ENCODE peak calls at places on chromosome 13, in ten cellular contexts. J, D, A, P, U, K, B, Q, V and Y are unnamed samples.

GRCh38 chr13:108214511-108215383 is 589 bp downstream of the LIG4 start:
- DNase-seq in J (no peak), D (no peak), A (no peak), P (peak; percentile 81), U (peak; percentile 16), K (no peak), B (no peak), Q (peak; percentile 22), V (no peak), Y (no peak)

GRCh38 chr13:73722120-73722519 is 412.1 kb downstream of the KLF12 start:
- DNase-seq in J (no peak), D (peak; percentile 55), A (peak; percentile 23), P (no peak), U (no peak), K (no peak), B (no peak), Q (peak; percentile 17), V (no peak), Y (peak; percentile 50)

GRCh38 chr13:21014666-21015170 is 46.7 kb downstream of the LATS2 start:
- DNase-seq in J (no peak), D (peak; percentile 77), A (no peak), P (no peak), U (peak; percentile 43), K (no peak), B (no peak), Q (no peak), V (no peak), Y (peak; percentile 85)

GRCh38 chr13:43284162-43284561 is 260.8 kb downstream of the DNAJC15 start:
- DNase-seq in J (no peak), D (peak; percentile 86), A (no peak), P (no peak), U (no peak), K (no peak), B (no peak), Q (no peak), V (no peak), Y (peak; percentile 54)

GRCh38 chr13:19818223-19818842 is 35.6 kb upstream of the PSPC1 start:
- DNase-seq in J (no peak), D (no peak), A (peak; percentile 13), P (peak; percentile 5), U (no peak), K (peak; percentile 4), B (peak; percentile 16), Q (no peak), V (no peak), Y (peak; percentile 15)

GRCh38 chr13:98443329-98443728 is 133.6 kb downstream of the STK24 start:
- DNase-seq in J (no peak), D (peak; percentile 82), A (no peak), P (no peak), U (no peak), K (no peak), B (no peak), Q (no peak), V (no peak), Y (peak; percentile 72)

GRCh38 chr13:83386609-83387008 is 495.7 kb downstream of the SLITRK1 start:
- DNase-seq in J (no peak), D (peak; percentile 62), A (no peak), P (no peak), U (no peak), K (no peak), B (no peak), Q (no peak), V (no peak), Y (no peak)

GRCh38 chr13:75079226-75079625 is 402.7 kb downstream of the TBC1D4 start:
- DNase-seq in J (no peak), D (no peak), A (no peak), P (no peak), U (no peak), K (no peak), B (no peak), Q (no peak), V (no peak), Y (no peak)

GRCh38 chr13:29454931-29455481 is 140.5 kb downstream of the SLC7A1 start:
- DNase-seq in J (no peak), D (peak; percentile 49), A (no peak), P (no peak), U (no peak), K (no peak), B (peak; percentile 58), Q (peak; percentile 53), V (no peak), Y (peak; percentile 71)

GRCh38 chr13:111622051-111622531 is 301.6 kb downstream of the TEX29 start:
- DNase-seq in J (no peak), D (no peak), A (no peak), P (no peak), U (no peak), K (no peak), B (no peak), Q (no peak), V (no peak), Y (no peak)

GRCh38 chr13:21395953-21396352 is 63.1 kb downstream of the ZDHHC20 start:
- DNase-seq in J (peak; percentile 18), D (no peak), A (peak; percentile 44), P (no peak), U (no peak), K (no peak), B (no peak), Q (no peak), V (no peak), Y (no peak)

GRCh38 chr13:31009166-31009565 is 76.7 kb downstream of the TEX26 start:
- DNase-seq in J (no peak), D (no peak), A (no peak), P (no peak), U (no peak), K (no peak), B (no peak), Q (no peak), V (no peak), Y (peak; percentile 45)

GRCh38 chr13:101945435-101945834 is 456.4 kb downstream of the FGF14 start:
- DNase-seq in J (no peak), D (no peak), A (no peak), P (no peak), U (no peak), K (no peak), B (no peak), Q (no peak), V (no peak), Y (peak; percentile 3)

GRCh38 chr13:70964124-70964523 is 855.9 kb upstream of the KLHL1 start:
- DNase-seq in J (no peak), D (no peak), A (no peak), P (no peak), U (no peak), K (no peak), B (peak; percentile 57), Q (no peak), V (no peak), Y (no peak)

GRCh38 chr13:79346300-79346914 is 59.6 kb downstream of the RBM26 start:
- DNase-seq in J (no peak), D (no peak), A (no peak), P (no peak), U (no peak), K (no peak), B (no peak), Q (no peak), V (no peak), Y (no peak)

GRCh38 chr13:30829145-30829544 is 76.9 kb upstream of the MEDAG start:
- DNase-seq in J (no peak), D (peak; percentile 74), A (no peak), P (no peak), U (no peak), K (no peak), B (no peak), Q (no peak), V (no peak), Y (peak; percentile 84)

GRCh38 chr13:110245421-110245899 is 61.5 kb downstream of the COL4A1 start:
- DNase-seq in J (no peak), D (peak; percentile 70), A (no peak), P (no peak), U (peak; percentile 14), K (no peak), B (no peak), Q (no peak), V (no peak), Y (no peak)

GRCh38 chr13:99303863-99304521 is 3.2 kb downstream of the GPR183 start:
- DNase-seq in J (no peak), D (no peak), A (peak; percentile 56), P (no peak), U (no peak), K (no peak), B (no peak), Q (no peak), V (no peak), Y (peak; percentile 63)

GRCh38 chr13:41952749-41953148 is 8.2 kb downstream of the VWA8 start:
- DNase-seq in J (no peak), D (no peak), A (no peak), P (no peak), U (no peak), K (no peak), B (no peak), Q (no peak), V (no peak), Y (no peak)

GRCh38 chr13:23458972-23459371 is 25.5 kb upstream of the SACS start:
- DNase-seq in J (no peak), D (no peak), A (no peak), P (no peak), U (no peak), K (no peak), B (no peak), Q (no peak), V (no peak), Y (no peak)

GRCh38 chr13:113900646-113901045 is 36.8 kb upstream of the GAS6 start:
- DNase-seq in J (no peak), D (no peak), A (no peak), P (no peak), U (peak; percentile 9), K (no peak), B (no peak), Q (no peak), V (no peak), Y (no peak)

GRCh38 chr13:50401721-50402510 is 386.7 kb downstream of the KCNRG start:
- DNase-seq in J (no peak), D (no peak), A (no peak), P (no peak), U (no peak), K (no peak), B (no peak), Q (no peak), V (no peak), Y (peak; percentile 41)

GRCh38 chr13:109712187-109712601 is 74.2 kb downstream of the IRS2 start:
- DNase-seq in J (no peak), D (no peak), A (no peak), P (no peak), U (no peak), K (no peak), B (no peak), Q (no peak), V (no peak), Y (no peak)

GRCh38 chr13:22562116-22562515 is 618.7 kb upstream of the SGCG start:
- DNase-seq in J (no peak), D (no peak), A (no peak), P (no peak), U (no peak), K (no peak), B (no peak), Q (no peak), V (no peak), Y (no peak)

GRCh38 chr13:30745917-30746686 is 10.8 kb downstream of the ALOX5AP start:
- DNase-seq in J (peak; percentile 31), D (no peak), A (no peak), P (no peak), U (no peak), K (no peak), B (no peak), Q (no peak), V (no peak), Y (no peak)

GRCh38 chr13:106263801-106264200 is 271.7 kb downstream of the EFNB2 start:
- DNase-seq in J (no peak), D (no peak), A (no peak), P (no peak), U (no peak), K (no peak), B (no peak), Q (no peak), V (no peak), Y (no peak)